ENCODE peak calls at places on chromosomes 16 and 17, in four cellular contexts. V, O, A and I are unnamed samples.

GRCh38 chr17:19386276-19386863 is 620 bp downstream of the MFAP4 start:
- DNase-seq in V (peak; percentile 79), O (no peak), A (no peak), I (no peak)

GRCh38 chr17:4201231-4201630 is 58.2 kb downstream of the CYB5D2 start:
- DNase-seq in V (peak; percentile 39), O (no peak), A (no peak), I (no peak)

GRCh38 chr17:63399316-63399715 is 46.8 kb downstream of the CYB561 start:
- DNase-seq in V (peak; percentile 77), O (no peak), A (no peak), I (no peak)

GRCh38 chr17:31581022-31581483 is 189.6 kb downstream of the RAB11FIP4 start:
- DNase-seq in V (peak; percentile 91), O (peak; percentile 81), A (no peak), I (no peak)

GRCh38 chr17:73291260-73291801 is 20.5 kb downstream of the CDC42EP4 start:
- DNase-seq in V (peak; percentile 90), O (no peak), A (peak; percentile 73), I (no peak)

GRCh38 chr16:26649646-26650045 is 417.1 kb upstream of the C16orf82 start:
- DNase-seq in V (no peak), O (no peak), A (no peak), I (no peak)

GRCh38 chr16:58678716-58679115 is 5.9 kb downstream of the SLC38A7 start:
- DNase-seq in V (peak; percentile 54), O (peak; percentile 88), A (no peak), I (no peak)

GRCh38 chr16:49049191-49049590 is 232.4 kb downstream of the CBLN1 start:
- DNase-seq in V (peak; percentile 14), O (no peak), A (no peak), I (no peak)

GRCh38 chr16:77869997-77870813 is 81.8 kb downstream of the VAT1L start:
- DNase-seq in V (peak; percentile 63), O (no peak), A (peak; percentile 66), I (no peak)

GRCh38 chr17:382644-383533 is 30.3 kb upstream of the RPH3AL start:
- DNase-seq in V (peak; percentile 32), O (no peak), A (no peak), I (no peak)